ENCODE peak calls at places on chromosomes 13 and 19, in five cellular contexts. E, X, Z, M and G are unnamed samples.

GRCh38 chr19:45442927-45443461 is 19.3 kb upstream of the ERCC1 start:
- DNase-seq in E (peak), X (peak), Z (peak), M (peak), G (no peak)

GRCh38 chr19:23070353-23070781 is 46.5 kb upstream of the ZNF730 start:
- DNase-seq in E (peak), X (peak), Z (peak), M (no peak), G (no peak)

GRCh38 chr13:43113603-43114002 is 90.2 kb downstream of the DNAJC15 start:
- DNase-seq in E (no peak), X (no peak), Z (no peak), M (no peak), G (peak)

GRCh38 chr19:10260141-10260584 is 8.1 kb downstream of the MRPL4 start:
- DNase-seq in E (peak), X (no peak), Z (no peak), M (no peak), G (no peak)

GRCh38 chr13:30978981-30979956 is 46.8 kb downstream of the TEX26 start:
- DNase-seq in E (no peak), X (peak), Z (no peak), M (no peak), G (no peak)

GRCh38 chr13:43316997-43317396 is 293.6 kb downstream of the DNAJC15 start:
- DNase-seq in E (no peak), X (peak), Z (peak), M (no peak), G (no peak)

GRCh38 chr13:112638157-112638750 is 50.3 kb upstream of the TUBGCP3 start:
- DNase-seq in E (no peak), X (no peak), Z (no peak), M (no peak), G (no peak)

GRCh38 chr19:15249912-15250634 is 17.8 kb upstream of the EPHX3 start:
- DNase-seq in E (peak), X (peak), Z (peak), M (no peak), G (no peak)

GRCh38 chr13:91368676-91369425 is 21.4 kb downstream of the MIR17HG start:
- DNase-seq in E (no peak), X (peak), Z (no peak), M (no peak), G (no peak)

GRCh38 chr19:19627716-19628498 is at the start of gene LPAR2:
- DNase-seq in E (peak), X (no peak), Z (no peak), M (no peak), G (peak)

GRCh38 chr13:31468114-31468902 is 268.5 kb downstream of the B3GLCT start:
- DNase-seq in E (no peak), X (no peak), Z (no peak), M (no peak), G (no peak)

GRCh38 chr19:42028304-42029216 is 34.5 kb upstream of the ATP1A3 start:
- DNase-seq in E (no peak), X (no peak), Z (no peak), M (no peak), G (no peak)

GRCh38 chr13:100512422-100512821 is 76.2 kb downstream of the GGACT start:
- DNase-seq in E (no peak), X (peak), Z (no peak), M (no peak), G (no peak)

GRCh38 chr13:101258071-101258470 is 158.2 kb downstream of the NALCN start:
- DNase-seq in E (no peak), X (peak), Z (no peak), M (no peak), G (peak)

GRCh38 chr19:47518139-47518538 is 3.3 kb upstream of the NAPA start:
- DNase-seq in E (no peak), X (peak), Z (no peak), M (no peak), G (no peak)

GRCh38 chr19:55118401-55118991 is 1.1 kb upstream of the PPP1R12C start:
- DNase-seq in E (no peak), X (peak), Z (no peak), M (peak), G (no peak)

GRCh38 chr19:50657672-50658437 is 8.6 kb downstream of the C19orf81 start:
- DNase-seq in E (peak), X (peak), Z (peak), M (peak), G (peak)

GRCh38 chr19:42198676-42199439 is 18.6 kb downstream of the DEDD2 start:
- DNase-seq in E (no peak), X (no peak), Z (no peak), M (no peak), G (no peak)

GRCh38 chr13:73326215-73326558 is 267.4 kb downstream of the KLF5 start:
- DNase-seq in E (no peak), X (no peak), Z (no peak), M (no peak), G (no peak)

GRCh38 chr19:45767881-45768643 is 990 bp downstream of the SIX5 start:
- DNase-seq in E (peak), X (peak), Z (peak), M (no peak), G (peak)